ENCODE peak calls at places on chromosomes 1 and 21, in nine cellular contexts. H is fibroblast of the aortic adventitia, U is foreskin fibroblast, I is psoas muscle, J is dorsolateral prefrontal cortex, A is suprapubic skin, T is skeletal muscle cell, R is tibial nerve, Z is coronary artery. W is an unnamed sample.

GRCh38 chr1:24098102-24098501 is 13.8 kb downstream of the MYOM3 start:
- DNase-seq in U (no peak), Z (no peak), R (no peak), T (no peak), H (no peak), I (no peak), J (no peak), A (no peak), W (no peak)

GRCh38 chr1:18079941-18080340 is 27.7 kb upstream of the IGSF21 start:
- DNase-seq in I (no peak), U (no peak), A (no peak), R (no peak), T (no peak), Z (no peak), J (no peak), H (no peak), W (no peak)

GRCh38 chr1:162889989-162890388 is 29.0 kb upstream of the CCDC190 start:
- DNase-seq in Z (no peak), A (no peak), I (no peak), R (no peak), U (no peak), H (no peak), T (no peak), J (no peak), W (peak; percentile 34)

GRCh38 chr1:223421676-223422075 is 28.5 kb downstream of the CCDC185 start:
- DNase-seq in I (no peak), R (no peak), Z (no peak), A (no peak), T (no peak), J (no peak), H (no peak), U (no peak), W (no peak)

GRCh38 chr1:209616366-209617046 is 33.0 kb downstream of the CAMK1G start:
- DNase-seq in T (no peak), J (no peak), Z (no peak), A (no peak), I (peak; percentile 62), U (no peak), R (no peak), H (no peak), W (no peak)

GRCh38 chr1:99565606-99566289 is 80.2 kb upstream of the PALMD start:
- DNase-seq in J (no peak), U (no peak), R (no peak), T (no peak), Z (no peak), H (no peak), A (no peak), I (no peak), W (no peak)

GRCh38 chr1:213389061-213389581 is 338.1 kb downstream of the RPS6KC1 start:
- DNase-seq in R (no peak), I (no peak), T (no peak), J (peak; percentile 34), H (no peak), Z (no peak), U (no peak), A (no peak), W (no peak)

GRCh38 chr1:192626366-192627179 is 9.4 kb upstream of the RGS13 start:
- DNase-seq in Z (no peak), R (no peak), A (no peak), H (peak; percentile 52), I (no peak), T (no peak), J (no peak), U (no peak), W (no peak)

GRCh38 chr21:38293765-38294164 is 37.0 kb downstream of the KCNJ15 start:
- DNase-seq in T (no peak), I (no peak), J (no peak), Z (no peak), U (no peak), H (no peak), R (no peak), A (no peak), W (no peak)

GRCh38 chr1:17125756-17126237 is 6.5 kb upstream of the PADI2 start:
- DNase-seq in Z (peak; percentile 84), U (peak; percentile 93), I (peak; percentile 93), A (peak; percentile 90), T (no peak), H (peak; percentile 80), R (peak; percentile 79), J (peak; percentile 91), W (peak; percentile 85)

GRCh38 chr1:43632135-43632670 is 17.7 kb upstream of the KDM4A start:
- DNase-seq in T (no peak), R (no peak), A (no peak), H (no peak), I (no peak), U (no peak), Z (no peak), J (no peak), W (no peak)

GRCh38 chr1:85502171-85502570 is 37.2 kb upstream of the DDAH1 start:
- DNase-seq in Z (no peak), J (no peak), A (no peak), T (no peak), I (no peak), R (no peak), H (no peak), U (peak; percentile 81), W (peak; percentile 19)

GRCh38 chr1:198691063-198691462 is 52.2 kb downstream of the PTPRC start:
- DNase-seq in R (no peak), A (no peak), T (no peak), J (no peak), U (no peak), H (no peak), Z (no peak), I (no peak), W (no peak)

GRCh38 chr1:198687429-198687828 is 48.6 kb downstream of the PTPRC start:
- DNase-seq in Z (no peak), J (no peak), I (no peak), H (peak; percentile 28), A (no peak), R (no peak), T (no peak), U (no peak), W (no peak)

GRCh38 chr1:198681831-198682756 is 43.3 kb downstream of the PTPRC start:
- DNase-seq in R (no peak), U (peak; percentile 90), J (peak; percentile 41), Z (no peak), A (peak; percentile 67), I (peak; percentile 42), H (peak; percentile 89), T (peak; percentile 88), W (peak; percentile 80)

GRCh38 chr1:198683449-198683848 is 44.6 kb downstream of the PTPRC start:
- DNase-seq in J (no peak), A (no peak), U (no peak), I (no peak), Z (no peak), H (no peak), R (no peak), T (no peak), W (no peak)

DNA sequence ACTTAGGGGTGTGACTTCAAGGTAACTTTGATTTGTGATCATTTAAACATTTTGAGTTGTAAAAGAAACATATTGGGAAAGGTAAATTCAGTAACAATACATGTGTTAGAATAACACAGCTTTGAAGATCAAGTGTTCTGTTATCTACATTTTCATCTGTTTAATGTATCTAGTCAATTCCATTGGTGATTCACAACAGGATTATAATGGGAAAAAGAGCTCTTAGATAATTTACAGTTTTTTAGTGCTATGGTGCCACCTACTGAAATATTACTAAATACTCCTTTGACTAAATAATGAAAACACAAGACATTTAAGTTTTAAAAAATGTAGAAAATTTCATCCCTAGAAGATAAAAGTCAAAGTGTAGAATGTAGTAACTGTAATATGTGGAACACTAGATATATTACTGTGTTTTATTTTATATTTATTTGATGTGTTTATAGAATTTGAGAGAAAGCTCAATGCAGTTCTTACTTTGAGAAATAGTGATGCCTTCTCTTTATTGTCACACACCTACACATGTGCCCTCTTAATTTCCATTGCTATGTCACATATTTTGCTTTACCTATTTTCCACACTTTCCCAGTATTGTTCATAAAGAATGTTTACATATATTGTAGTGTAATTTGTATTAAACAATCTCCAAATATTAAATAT is 47.4 kb downstream of the PTPRC start:
- DNase-seq in R (no peak), J (no peak), T (no peak), Z (no peak), H (peak; percentile 76), U (peak; percentile 58), I (no peak), A (no peak), W (peak; percentile 30)
- H3K4me3 ChIP-seq in R (no peak overlapping the region), J (no peak overlapping the region), T (no peak overlapping the region), Z (no peak overlapping the region), H (no peak overlapping the region), U (no peak overlapping the region), I (no peak overlapping the region), A (no peak overlapping the region), W (no peak overlapping the region)

DNA sequence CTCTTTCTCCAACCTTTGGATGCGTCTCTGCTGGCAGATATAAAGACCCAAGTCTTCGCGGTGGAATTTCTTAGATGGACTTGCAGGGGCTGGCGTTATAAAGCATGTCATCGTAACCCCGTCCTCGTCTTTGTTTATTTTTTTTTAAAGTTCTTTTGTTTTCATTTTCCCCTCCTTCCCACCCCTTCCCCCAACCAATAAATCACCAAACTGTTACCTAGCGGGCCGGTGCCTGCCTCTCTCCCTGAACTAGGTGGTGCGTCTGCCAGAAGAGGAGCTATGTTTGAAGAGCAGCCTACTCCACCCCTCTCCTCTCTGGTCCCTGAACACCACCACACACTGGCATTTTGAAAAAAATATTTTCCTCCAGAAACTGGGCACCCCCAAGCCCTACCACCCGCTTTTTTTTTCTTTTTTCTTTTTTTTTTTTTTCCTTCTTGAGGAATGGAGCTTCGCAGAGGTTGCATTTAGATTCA is at the start of gene CACNA1E:
- DNase-seq in R (no peak), H (no peak), T (no peak), U (no peak), A (no peak), J (no peak), Z (no peak), I (no peak), W (no peak)
- H3K4me3 ChIP-seq in R (no peak within 1 kb of the TSS), H (peak within 1 kb of the TSS; percentile 25), T (peak within 1 kb of the TSS; percentile 17), U (no peak within 1 kb of the TSS), A (peak within 1 kb of the TSS; percentile 31), J (peak within 1 kb of the TSS; percentile 54), Z (peak within 1 kb of the TSS; percentile 50), I (peak within 1 kb of the TSS; percentile 36), W (no peak within 1 kb of the TSS)

DNA sequence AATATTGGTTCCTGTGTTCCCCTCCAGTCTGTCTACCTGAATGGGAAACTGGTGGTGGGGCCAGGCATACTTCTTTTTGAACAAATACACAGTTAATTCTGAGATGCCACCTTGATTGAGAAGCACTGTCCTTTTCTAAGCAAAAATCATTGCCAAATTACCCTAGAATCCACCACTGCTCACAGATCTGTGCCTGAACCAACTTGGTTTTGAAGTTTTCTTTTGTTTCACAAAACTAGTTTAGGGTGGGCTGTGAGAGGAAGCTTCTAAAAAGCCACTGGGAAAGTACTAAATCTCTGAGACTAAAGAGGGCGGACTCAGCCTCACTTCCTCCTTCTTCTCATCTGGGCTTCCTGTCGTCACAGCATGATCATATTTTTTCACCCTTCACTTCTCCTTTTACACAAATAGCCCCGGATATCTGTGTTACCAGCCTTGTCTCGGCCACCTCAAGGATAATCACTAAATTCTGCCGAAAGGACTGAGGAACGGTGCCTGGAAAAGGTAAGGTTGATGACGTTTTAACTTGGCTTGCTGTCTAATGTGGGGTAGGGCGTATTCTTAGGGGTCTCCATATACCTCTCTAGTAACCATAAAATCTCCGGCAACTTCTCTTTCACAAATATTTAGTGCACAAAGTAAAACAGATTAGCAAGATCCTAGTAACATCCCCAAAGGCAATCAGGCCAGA is at the start of gene CD53:
- DNase-seq in A (no peak), I (no peak), J (no peak), H (no peak), T (no peak), Z (no peak), R (no peak), U (no peak), W (no peak)
- H3K4me3 ChIP-seq in A (peak within 1 kb of the TSS; percentile 39), I (peak within 1 kb of the TSS; percentile 49), J (peak within 1 kb of the TSS; percentile 26), H (no peak within 1 kb of the TSS), T (no peak within 1 kb of the TSS), Z (peak within 1 kb of the TSS; percentile 60), R (peak within 1 kb of the TSS; percentile 5), U (no peak within 1 kb of the TSS), W (no peak within 1 kb of the TSS)

GRCh38 chr1:182359645-182360044 is 31.9 kb downstream of the GLUL start:
- DNase-seq in R (no peak), I (no peak), Z (no peak), J (no peak), U (no peak), T (no peak), A (peak; percentile 7), H (no peak), W (peak; percentile 47)
- H3K4me3 ChIP-seq in R (no peak overlapping the region), I (no peak overlapping the region), Z (no peak overlapping the region), J (no peak overlapping the region), U (no peak overlapping the region), T (no peak overlapping the region), A (no peak overlapping the region), H (no peak overlapping the region), W (no peak overlapping the region)